ENCODE peak calls at places on chromosomes 11 and 22, in nine cellular contexts. One of them, this sample, is unnamed.

GRCh38 chr11:3855808-3856491 is 486 bp downstream of the STIM1 start:
- DNase-seq in neuronal stem cell: no peak
- DNase-seq in sigmoid colon: peak; percentile 79
- DNase-seq in Panc1: no peak
- DNase-seq in fibroblast of lung: peak; percentile 19
- DNase-seq in GM23248: peak; percentile 61
- DNase-seq in CD8-positive, alpha-beta memory T cell: peak; percentile 49
- DNase-seq in aorta: peak; percentile 85
- DNase-seq in lower lobe of right lung: peak; percentile 79
- DNase-seq in this sample: peak; percentile 64

GRCh38 chr11:117900144-117900651 is 23.7 kb upstream of the FXYD6 start:
- DNase-seq in sigmoid colon: peak; percentile 26
- DNase-seq in fibroblast of lung: no peak
- DNase-seq in GM23248: no peak
- DNase-seq in CD8-positive, alpha-beta memory T cell: no peak
- DNase-seq in aorta: no peak
- DNase-seq in lower lobe of right lung: no peak
- DNase-seq in Panc1: no peak
- DNase-seq in neuronal stem cell: no peak
- DNase-seq in this sample: peak; percentile 16

GRCh38 chr11:46682773-46683752 is 17.4 kb downstream of the ARHGAP1 start:
- DNase-seq in neuronal stem cell: no peak
- DNase-seq in fibroblast of lung: no peak
- DNase-seq in Panc1: no peak
- DNase-seq in sigmoid colon: no peak
- DNase-seq in GM23248: peak; percentile 19
- DNase-seq in CD8-positive, alpha-beta memory T cell: no peak
- DNase-seq in aorta: no peak
- DNase-seq in lower lobe of right lung: peak; percentile 20
- DNase-seq in this sample: no peak

GRCh38 chr22:41038732-41039131 is 53.7 kb upstream of the EP300 start:
- DNase-seq in fibroblast of lung: no peak
- DNase-seq in CD8-positive, alpha-beta memory T cell: no peak
- DNase-seq in GM23248: peak; percentile 7
- DNase-seq in neuronal stem cell: no peak
- DNase-seq in lower lobe of right lung: no peak
- DNase-seq in aorta: peak; percentile 22
- DNase-seq in sigmoid colon: no peak
- DNase-seq in Panc1: no peak
- DNase-seq in this sample: no peak

GRCh38 chr11:36015806-36016205 is 71.9 kb downstream of the LDLRAD3 start:
- DNase-seq in neuronal stem cell: no peak
- DNase-seq in CD8-positive, alpha-beta memory T cell: no peak
- DNase-seq in aorta: no peak
- DNase-seq in sigmoid colon: peak; percentile 74
- DNase-seq in GM23248: no peak
- DNase-seq in lower lobe of right lung: no peak
- DNase-seq in fibroblast of lung: peak; percentile 42
- DNase-seq in Panc1: no peak
- DNase-seq in this sample: no peak

GRCh38 chr11:73162196-73162740 is 20.1 kb upstream of the FCHSD2 start:
- DNase-seq in sigmoid colon: peak; percentile 35
- DNase-seq in GM23248: no peak
- DNase-seq in CD8-positive, alpha-beta memory T cell: no peak
- DNase-seq in aorta: peak; percentile 12
- DNase-seq in lower lobe of right lung: no peak
- DNase-seq in fibroblast of lung: no peak
- DNase-seq in neuronal stem cell: no peak
- DNase-seq in Panc1: no peak
- DNase-seq in this sample: no peak

GRCh38 chr11:35617687-35618496 is at the start of gene FJX1:
- DNase-seq in neuronal stem cell: peak; percentile 85
- DNase-seq in CD8-positive, alpha-beta memory T cell: no peak
- DNase-seq in GM23248: peak; percentile 95
- DNase-seq in lower lobe of right lung: peak; percentile 54
- DNase-seq in sigmoid colon: peak; percentile 82
- DNase-seq in fibroblast of lung: peak; percentile 92
- DNase-seq in aorta: peak; percentile 83
- DNase-seq in Panc1: no peak
- DNase-seq in this sample: peak; percentile 89

GRCh38 chr22:44865193-44866057 is 113.0 kb downstream of the ARHGAP8 start:
- DNase-seq in CD8-positive, alpha-beta memory T cell: no peak
- DNase-seq in aorta: no peak
- DNase-seq in Panc1: no peak
- DNase-seq in neuronal stem cell: no peak
- DNase-seq in fibroblast of lung: no peak
- DNase-seq in sigmoid colon: no peak
- DNase-seq in GM23248: no peak
- DNase-seq in lower lobe of right lung: no peak
- DNase-seq in this sample: no peak

GRCh38 chr11:17400048-17400775 is 11.8 kb upstream of the KCNJ11 start:
- DNase-seq in lower lobe of right lung: no peak
- DNase-seq in fibroblast of lung: no peak
- DNase-seq in aorta: no peak
- DNase-seq in CD8-positive, alpha-beta memory T cell: no peak
- DNase-seq in GM23248: no peak
- DNase-seq in neuronal stem cell: no peak
- DNase-seq in sigmoid colon: no peak
- DNase-seq in Panc1: no peak
- DNase-seq in this sample: no peak

GRCh38 chr11:958101-958500 is 32.4 kb downstream of the AP2A2 start:
- DNase-seq in GM23248: no peak
- DNase-seq in CD8-positive, alpha-beta memory T cell: no peak
- DNase-seq in lower lobe of right lung: peak; percentile 10
- DNase-seq in aorta: no peak
- DNase-seq in Panc1: no peak
- DNase-seq in fibroblast of lung: no peak
- DNase-seq in neuronal stem cell: no peak
- DNase-seq in sigmoid colon: no peak
- DNase-seq in this sample: no peak

GRCh38 chr11:17221968-17222367 is 14.2 kb upstream of the PIK3C2A start:
- DNase-seq in neuronal stem cell: no peak
- DNase-seq in CD8-positive, alpha-beta memory T cell: no peak
- DNase-seq in GM23248: peak; percentile 71
- DNase-seq in sigmoid colon: no peak
- DNase-seq in Panc1: no peak
- DNase-seq in lower lobe of right lung: no peak
- DNase-seq in fibroblast of lung: no peak
- DNase-seq in aorta: no peak
- DNase-seq in this sample: no peak

GRCh38 chr22:29207562-29208501 is 2.1 kb downstream of the EMID1 start:
- DNase-seq in lower lobe of right lung: no peak
- DNase-seq in sigmoid colon: no peak
- DNase-seq in CD8-positive, alpha-beta memory T cell: no peak
- DNase-seq in Panc1: no peak
- DNase-seq in fibroblast of lung: no peak
- DNase-seq in GM23248: no peak
- DNase-seq in neuronal stem cell: no peak
- DNase-seq in aorta: no peak
- DNase-seq in this sample: peak; percentile 39

GRCh38 chr22:41488076-41488475 is 19.2 kb downstream of the ACO2 start:
- DNase-seq in Panc1: no peak
- DNase-seq in lower lobe of right lung: no peak
- DNase-seq in sigmoid colon: no peak
- DNase-seq in fibroblast of lung: no peak
- DNase-seq in GM23248: no peak
- DNase-seq in CD8-positive, alpha-beta memory T cell: no peak
- DNase-seq in neuronal stem cell: no peak
- DNase-seq in aorta: peak; percentile 31
- DNase-seq in this sample: no peak

GRCh38 chr11:1226981-1227550 is 4.2 kb downstream of the MUC5B start:
- DNase-seq in aorta: peak; percentile 59
- DNase-seq in GM23248: peak; percentile 47
- DNase-seq in lower lobe of right lung: peak; percentile 32
- DNase-seq in Panc1: no peak
- DNase-seq in fibroblast of lung: no peak
- DNase-seq in neuronal stem cell: no peak
- DNase-seq in sigmoid colon: peak; percentile 61
- DNase-seq in CD8-positive, alpha-beta memory T cell: no peak
- DNase-seq in this sample: peak; percentile 48

GRCh38 chr22:46273432-46274148 is 5.8 kb downstream of the TTC38 start:
- DNase-seq in CD8-positive, alpha-beta memory T cell: no peak
- DNase-seq in neuronal stem cell: no peak
- DNase-seq in lower lobe of right lung: no peak
- DNase-seq in sigmoid colon: no peak
- DNase-seq in GM23248: no peak
- DNase-seq in aorta: peak; percentile 57
- DNase-seq in fibroblast of lung: no peak
- DNase-seq in Panc1: no peak
- DNase-seq in this sample: no peak

GRCh38 chr11:71066311-71066710 is 186.1 kb downstream of the SHANK2 start:
- DNase-seq in GM23248: no peak
- DNase-seq in neuronal stem cell: no peak
- DNase-seq in lower lobe of right lung: no peak
- DNase-seq in fibroblast of lung: no peak
- DNase-seq in Panc1: no peak
- DNase-seq in CD8-positive, alpha-beta memory T cell: no peak
- DNase-seq in aorta: no peak
- DNase-seq in sigmoid colon: no peak
- DNase-seq in this sample: no peak

DNA sequence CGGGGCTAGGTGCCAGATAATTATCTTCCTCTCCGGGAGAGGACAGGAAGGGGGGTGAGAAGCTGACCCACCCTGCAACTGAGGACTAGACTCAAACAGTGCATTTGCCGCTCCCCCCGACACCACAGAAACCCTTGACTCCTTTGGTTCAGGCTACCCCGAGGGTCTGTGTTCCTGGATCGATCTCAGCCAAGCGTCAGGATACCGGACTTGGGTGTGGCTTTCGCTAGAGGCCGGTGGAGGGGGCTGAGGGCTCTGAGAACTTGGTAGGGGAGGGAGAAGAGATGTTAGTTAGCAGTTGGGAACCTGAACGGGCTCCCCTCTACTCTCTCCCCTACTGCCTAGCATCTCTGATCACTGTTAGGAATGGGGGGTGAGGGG is 840 bp downstream of the SEZ6L start:
- DNase-seq in aorta: no peak
- DNase-seq in Panc1: no peak
- DNase-seq in sigmoid colon: no peak
- DNase-seq in GM23248: no peak
- DNase-seq in fibroblast of lung: no peak
- DNase-seq in CD8-positive, alpha-beta memory T cell: no peak
- DNase-seq in lower lobe of right lung: no peak
- DNase-seq in neuronal stem cell: no peak
- DNase-seq in this sample: no peak
- H3K27me3 ChIP-seq in aorta: no peaks in the 10 kb centered on the region
- H3K27me3 ChIP-seq in Panc1: peaks cover 2% of the 10 kb centered on the region
- H3K27me3 ChIP-seq in sigmoid colon: peaks cover 66% of the 10 kb centered on the region
- H3K27me3 ChIP-seq in GM23248: peaks cover 33% of the 10 kb centered on the region
- H3K27me3 ChIP-seq in fibroblast of lung: peaks cover 8% of the 10 kb centered on the region
- H3K27me3 ChIP-seq in CD8-positive, alpha-beta memory T cell: peaks cover 17% of the 10 kb centered on the region
- H3K27me3 ChIP-seq in lower lobe of right lung: peaks cover 74% of the 10 kb centered on the region
- H3K27me3 ChIP-seq in neuronal stem cell: peaks cover 5% of the 10 kb centered on the region
- H3K27me3 ChIP-seq in this sample: peaks cover 60% of the 10 kb centered on the region

DNA sequence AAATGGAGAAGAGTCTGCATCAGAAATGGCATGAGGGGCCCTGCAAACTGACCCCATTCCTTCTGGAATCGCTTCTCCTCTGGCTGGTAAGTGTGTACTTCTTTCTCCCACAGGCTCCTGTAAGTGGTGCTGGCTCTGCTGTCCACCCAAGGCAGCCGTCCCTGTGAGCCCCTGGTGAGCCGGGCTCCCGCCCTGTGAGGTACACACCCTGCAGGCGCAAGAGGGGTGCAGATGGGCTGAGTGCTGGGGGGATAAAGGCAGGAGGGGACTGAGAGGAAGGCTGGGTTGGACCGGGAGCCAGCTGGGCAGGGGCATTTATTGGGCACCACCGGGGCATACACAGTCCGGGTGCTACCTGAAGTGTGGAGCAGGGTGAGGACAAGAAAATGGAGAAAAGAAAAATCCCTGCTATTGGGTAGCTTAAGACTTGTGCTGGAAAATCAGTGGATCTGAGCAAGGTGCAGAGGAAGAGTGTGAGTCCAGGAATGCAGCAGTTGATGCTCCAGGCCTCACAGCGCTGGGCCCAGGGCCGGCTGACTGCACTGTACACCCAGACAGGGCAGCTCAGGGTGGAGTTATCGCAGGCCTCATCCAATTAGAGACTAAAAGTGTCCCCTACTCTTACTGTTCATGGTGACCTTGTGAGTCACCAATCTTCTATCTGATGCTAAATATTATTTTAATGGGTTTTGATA is 455.1 kb upstream of the B3GAT1 start:
- DNase-seq in neuronal stem cell: no peak
- DNase-seq in sigmoid colon: no peak
- DNase-seq in aorta: no peak
- DNase-seq in GM23248: no peak
- DNase-seq in fibroblast of lung: no peak
- DNase-seq in CD8-positive, alpha-beta memory T cell: no peak
- DNase-seq in Panc1: no peak
- DNase-seq in lower lobe of right lung: no peak
- DNase-seq in this sample: no peak
- H3K27ac ChIP-seq in neuronal stem cell: no peak overlapping the region
- H3K27ac ChIP-seq in sigmoid colon: no peak overlapping the region
- H3K27ac ChIP-seq in aorta: no peak overlapping the region
- H3K27ac ChIP-seq in GM23248: no peak overlapping the region
- H3K27ac ChIP-seq in fibroblast of lung: no peak overlapping the region
- H3K27ac ChIP-seq in CD8-positive, alpha-beta memory T cell: no peak overlapping the region
- H3K27ac ChIP-seq in Panc1: no peak overlapping the region
- H3K27ac ChIP-seq in lower lobe of right lung: no peak overlapping the region
- H3K27ac ChIP-seq in this sample: no peak overlapping the region

DNA sequence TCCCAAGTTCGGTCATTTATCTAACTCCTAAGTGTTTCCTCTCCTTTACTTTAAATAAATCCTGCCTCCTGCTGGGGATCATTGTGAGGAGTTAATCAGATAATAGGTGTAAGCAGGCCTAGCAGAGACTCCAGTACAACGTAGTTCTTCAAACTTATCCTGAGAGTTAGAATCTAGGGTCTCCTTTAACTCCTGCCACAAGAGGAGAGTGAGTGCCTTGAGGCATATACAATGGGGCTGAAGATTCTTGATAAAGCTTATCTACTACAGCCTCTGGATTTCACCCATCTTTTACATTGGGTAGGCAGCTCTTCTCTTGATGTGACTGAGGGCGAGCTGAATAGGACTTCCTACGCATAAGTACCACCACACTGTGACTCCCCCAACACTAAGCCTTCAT is 3.1 kb upstream of the GALNT18 start:
- DNase-seq in neuronal stem cell: no peak
- DNase-seq in sigmoid colon: no peak
- DNase-seq in aorta: no peak
- DNase-seq in CD8-positive, alpha-beta memory T cell: no peak
- DNase-seq in GM23248: no peak
- DNase-seq in Panc1: no peak
- DNase-seq in lower lobe of right lung: no peak
- DNase-seq in fibroblast of lung: no peak
- DNase-seq in this sample: no peak
- H3K27me3 ChIP-seq in neuronal stem cell: no peaks in the 10 kb centered on the region
- H3K27me3 ChIP-seq in sigmoid colon: no peaks in the 10 kb centered on the region
- H3K27me3 ChIP-seq in aorta: no peaks in the 10 kb centered on the region
- H3K27me3 ChIP-seq in CD8-positive, alpha-beta memory T cell: no peaks in the 10 kb centered on the region
- H3K27me3 ChIP-seq in GM23248: peaks cover 12% of the 10 kb centered on the region
- H3K27me3 ChIP-seq in Panc1: peaks cover 2% of the 10 kb centered on the region
- H3K27me3 ChIP-seq in lower lobe of right lung: no peaks in the 10 kb centered on the region
- H3K27me3 ChIP-seq in fibroblast of lung: peaks cover 11% of the 10 kb centered on the region
- H3K27me3 ChIP-seq in this sample: no peaks in the 10 kb centered on the region

DNA sequence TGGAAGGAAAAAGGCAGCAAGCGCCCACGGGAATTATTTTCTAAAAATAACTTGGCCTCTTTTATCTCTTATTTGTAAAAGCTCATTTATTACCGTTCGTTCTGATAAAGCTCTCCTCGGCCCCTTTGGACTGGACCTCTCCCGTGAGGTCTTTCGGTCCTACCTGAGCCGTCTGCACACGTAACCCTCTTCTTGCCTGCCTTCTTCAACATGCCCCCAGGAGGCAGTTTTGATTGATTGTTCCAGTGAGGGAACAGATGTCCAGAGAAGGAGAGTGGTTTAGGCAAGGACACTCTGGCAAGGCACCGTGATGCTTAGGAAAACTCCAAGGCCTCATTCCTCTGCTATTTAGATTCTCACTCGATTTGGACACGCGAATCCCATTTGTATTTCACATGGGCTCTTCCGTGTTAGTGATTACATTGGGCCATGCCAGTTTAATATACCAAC is 53.1 kb upstream of the CRTAM start:
- DNase-seq in CD8-positive, alpha-beta memory T cell: no peak
- DNase-seq in aorta: no peak
- DNase-seq in sigmoid colon: no peak
- DNase-seq in GM23248: no peak
- DNase-seq in Panc1: no peak
- DNase-seq in fibroblast of lung: peak; percentile 30
- DNase-seq in lower lobe of right lung: no peak
- DNase-seq in neuronal stem cell: no peak
- DNase-seq in this sample: no peak
- H3K27ac ChIP-seq in CD8-positive, alpha-beta memory T cell: no peak overlapping the region
- H3K27ac ChIP-seq in aorta: no peak overlapping the region
- H3K27ac ChIP-seq in sigmoid colon: peak overlapping the region; percentile 43
- H3K27ac ChIP-seq in GM23248: peak overlapping the region; percentile 90
- H3K27ac ChIP-seq in Panc1: no peak overlapping the region
- H3K27ac ChIP-seq in fibroblast of lung: peak overlapping the region; percentile 52
- H3K27ac ChIP-seq in lower lobe of right lung: peak overlapping the region; percentile 61
- H3K27ac ChIP-seq in neuronal stem cell: no peak overlapping the region
- H3K27ac ChIP-seq in this sample: peak overlapping the region; percentile 33

This sample was measured in RWPE2.